ENCODE peak calls at places on chromosomes 12 and 14, in eight cellular contexts. One of them, this sample, is unnamed.

GRCh38 chr14:34872822-34873590 is 2.2 kb downstream of the BAZ1A start:
- DNase-seq in stomach: no peak
- DNase-seq in NCI-H69: no peak
- DNase-seq in T-cell: no peak
- DNase-seq in hypothalamus: no peak
- DNase-seq in B cell: no peak
- DNase-seq in fibroblast of the conjunctiva: no peak
- DNase-seq in AG09309: no peak
- DNase-seq in this sample: peak

GRCh38 chr14:76566439-76566838 is 190.5 kb downstream of the ESRRB start:
- DNase-seq in NCI-H69: no peak
- DNase-seq in T-cell: no peak
- DNase-seq in hypothalamus: no peak
- DNase-seq in stomach: no peak
- DNase-seq in B cell: no peak
- DNase-seq in AG09309: no peak
- DNase-seq in fibroblast of the conjunctiva: no peak
- DNase-seq in this sample: no peak

GRCh38 chr12:119036878-119037493 is 55.6 kb downstream of the SRRM4 start:
- DNase-seq in NCI-H69: peak
- DNase-seq in fibroblast of the conjunctiva: no peak
- DNase-seq in stomach: peak
- DNase-seq in AG09309: no peak
- DNase-seq in B cell: no peak
- DNase-seq in hypothalamus: no peak
- DNase-seq in T-cell: no peak
- DNase-seq in this sample: peak

GRCh38 chr14:42532194-42532593 is 925.5 kb downstream of the LRFN5 start:
- DNase-seq in NCI-H69: no peak
- DNase-seq in B cell: no peak
- DNase-seq in hypothalamus: no peak
- DNase-seq in fibroblast of the conjunctiva: no peak
- DNase-seq in AG09309: no peak
- DNase-seq in T-cell: no peak
- DNase-seq in stomach: no peak
- DNase-seq in this sample: no peak

GRCh38 chr12:123907726-123908476 is 64.7 kb downstream of the CCDC92 start:
- DNase-seq in T-cell: no peak
- DNase-seq in NCI-H69: peak
- DNase-seq in stomach: no peak
- DNase-seq in fibroblast of the conjunctiva: no peak
- DNase-seq in hypothalamus: no peak
- DNase-seq in AG09309: no peak
- DNase-seq in B cell: no peak
- DNase-seq in this sample: no peak

GRCh38 chr12:20142956-20143355 is 225.4 kb upstream of the PDE3A start:
- DNase-seq in AG09309: no peak
- DNase-seq in NCI-H69: peak
- DNase-seq in B cell: no peak
- DNase-seq in stomach: no peak
- DNase-seq in fibroblast of the conjunctiva: no peak
- DNase-seq in hypothalamus: no peak
- DNase-seq in T-cell: no peak
- DNase-seq in this sample: no peak

GRCh38 chr12:10612954-10613333 is 465 bp downstream of the MAGOHB start:
- DNase-seq in AG09309: no peak
- DNase-seq in hypothalamus: no peak
- DNase-seq in stomach: no peak
- DNase-seq in B cell: no peak
- DNase-seq in T-cell: no peak
- DNase-seq in NCI-H69: peak
- DNase-seq in fibroblast of the conjunctiva: no peak
- DNase-seq in this sample: peak

GRCh38 chr14:64706552-64707193 is 2.4 kb downstream of the PLEKHG3 start:
- DNase-seq in fibroblast of the conjunctiva: no peak
- DNase-seq in stomach: no peak
- DNase-seq in NCI-H69: no peak
- DNase-seq in AG09309: no peak
- DNase-seq in T-cell: no peak
- DNase-seq in B cell: peak
- DNase-seq in hypothalamus: peak
- DNase-seq in this sample: no peak

GRCh38 chr14:56202256-56202655 is 84.0 kb downstream of the PELI2 start:
- DNase-seq in stomach: no peak
- DNase-seq in AG09309: no peak
- DNase-seq in fibroblast of the conjunctiva: no peak
- DNase-seq in hypothalamus: no peak
- DNase-seq in T-cell: no peak
- DNase-seq in NCI-H69: peak
- DNase-seq in B cell: no peak
- DNase-seq in this sample: no peak

GRCh38 chr14:23568021-23568599 is 519 bp upstream of the AP1G2 start:
- DNase-seq in fibroblast of the conjunctiva: no peak
- DNase-seq in B cell: no peak
- DNase-seq in AG09309: no peak
- DNase-seq in T-cell: no peak
- DNase-seq in stomach: no peak
- DNase-seq in hypothalamus: no peak
- DNase-seq in NCI-H69: no peak
- DNase-seq in this sample: no peak

GRCh38 chr12:47147749-47148148 is 68.0 kb upstream of the AMIGO2 start:
- DNase-seq in B cell: no peak
- DNase-seq in hypothalamus: no peak
- DNase-seq in T-cell: no peak
- DNase-seq in stomach: no peak
- DNase-seq in AG09309: no peak
- DNase-seq in NCI-H69: no peak
- DNase-seq in fibroblast of the conjunctiva: no peak
- DNase-seq in this sample: no peak

GRCh38 chr14:24277606-24278321 is 6.4 kb upstream of the RABGGTA start:
- DNase-seq in B cell: peak
- DNase-seq in stomach: no peak
- DNase-seq in AG09309: no peak
- DNase-seq in NCI-H69: no peak
- DNase-seq in T-cell: no peak
- DNase-seq in fibroblast of the conjunctiva: no peak
- DNase-seq in hypothalamus: no peak
- DNase-seq in this sample: no peak

GRCh38 chr12:94940771-94941170 is 62.7 kb downstream of the NDUFA12 start:
- DNase-seq in T-cell: no peak
- DNase-seq in B cell: no peak
- DNase-seq in AG09309: no peak
- DNase-seq in NCI-H69: no peak
- DNase-seq in hypothalamus: no peak
- DNase-seq in stomach: no peak
- DNase-seq in fibroblast of the conjunctiva: no peak
- DNase-seq in this sample: no peak

GRCh38 chr12:77213316-77213715 is 147.9 kb upstream of the E2F7 start:
- DNase-seq in T-cell: no peak
- DNase-seq in B cell: no peak
- DNase-seq in fibroblast of the conjunctiva: no peak
- DNase-seq in stomach: peak
- DNase-seq in NCI-H69: peak
- DNase-seq in hypothalamus: no peak
- DNase-seq in AG09309: no peak
- DNase-seq in this sample: no peak

GRCh38 chr12:57461326-57461903 is 1.8 kb downstream of the GLI1 start:
- DNase-seq in T-cell: no peak
- DNase-seq in B cell: peak
- DNase-seq in hypothalamus: peak
- DNase-seq in fibroblast of the conjunctiva: no peak
- DNase-seq in NCI-H69: peak
- DNase-seq in stomach: peak
- DNase-seq in AG09309: no peak
- DNase-seq in this sample: peak

GRCh38 chr12:120960657-120961056 is 17.7 kb upstream of the HNF1A start:
- DNase-seq in stomach: no peak
- DNase-seq in NCI-H69: no peak
- DNase-seq in hypothalamus: no peak
- DNase-seq in T-cell: no peak
- DNase-seq in fibroblast of the conjunctiva: no peak
- DNase-seq in B cell: no peak
- DNase-seq in AG09309: no peak
- DNase-seq in this sample: no peak

GRCh38 chr12:3117144-3117581 is 40.0 kb downstream of the TSPAN9 start:
- DNase-seq in NCI-H69: no peak
- DNase-seq in fibroblast of the conjunctiva: no peak
- DNase-seq in hypothalamus: no peak
- DNase-seq in B cell: no peak
- DNase-seq in T-cell: no peak
- DNase-seq in stomach: no peak
- DNase-seq in AG09309: peak
- DNase-seq in this sample: no peak

GRCh38 chr12:91778091-91778819 is 367.4 kb downstream of the BTG1 start:
- DNase-seq in AG09309: no peak
- DNase-seq in NCI-H69: peak
- DNase-seq in T-cell: peak
- DNase-seq in B cell: no peak
- DNase-seq in fibroblast of the conjunctiva: no peak
- DNase-seq in hypothalamus: no peak
- DNase-seq in stomach: no peak
- DNase-seq in this sample: no peak

GRCh38 chr14:83006071-83006670 is 1472.5 kb upstream of the SEL1L start:
- DNase-seq in B cell: no peak
- DNase-seq in hypothalamus: no peak
- DNase-seq in stomach: peak
- DNase-seq in NCI-H69: peak
- DNase-seq in AG09309: no peak
- DNase-seq in fibroblast of the conjunctiva: no peak
- DNase-seq in T-cell: no peak
- DNase-seq in this sample: no peak

GRCh38 chr12:89245090-89245489 is 107.2 kb downstream of the DUSP6 start:
- DNase-seq in hypothalamus: no peak
- DNase-seq in T-cell: peak
- DNase-seq in stomach: no peak
- DNase-seq in B cell: no peak
- DNase-seq in fibroblast of the conjunctiva: no peak
- DNase-seq in NCI-H69: peak
- DNase-seq in AG09309: no peak
- DNase-seq in this sample: no peak

GRCh38 chr14:30656190-30656632 is 34.1 kb downstream of the SCFD1 start:
- DNase-seq in B cell: no peak
- DNase-seq in hypothalamus: no peak
- DNase-seq in stomach: no peak
- DNase-seq in NCI-H69: peak
- DNase-seq in T-cell: peak
- DNase-seq in AG09309: no peak
- DNase-seq in fibroblast of the conjunctiva: peak
- DNase-seq in this sample: peak